ENCODE peak calls at places on chromosomes 2 and 18, in four cellular contexts. Y is HepG2, S is GM12878, N is H1. B is an unnamed sample.

GRCh38 chr2:240623531-240624010 is 1.7 kb upstream of the GPR35 start:
- DNase-seq in Y (no peak), N (no peak), S (no peak), B (no peak)

GRCh38 chr2:113173563-113174368 is at the start of gene PSD4:
- DNase-seq in N (no peak), Y (no peak), S (peak), B (peak)

GRCh38 chr18:62586781-62587487 is 64.1 kb downstream of the ZCCHC2 start:
- DNase-seq in Y (no peak), S (no peak), N (no peak), B (no peak)

GRCh38 chr2:127455566-127456493 is 37.6 kb downstream of the PROC start:
- DNase-seq in Y (peak), N (no peak), S (no peak), B (no peak)

GRCh38 chr2:160679686-160680085 is 186.1 kb upstream of the RBMS1 start:
- DNase-seq in N (no peak), Y (no peak), S (no peak), B (no peak)

GRCh38 chr18:45974088-45974536 is 7.0 kb upstream of the EPG5 start:
- DNase-seq in N (no peak), S (peak), Y (peak), B (peak)

GRCh38 chr2:218861645-218862318 is 2.2 kb downstream of the WNT6 start:
- DNase-seq in S (no peak), N (no peak), Y (no peak), B (no peak)

GRCh38 chr2:151733781-151734672 is at the start of gene NEB:
- DNase-seq in S (no peak), Y (no peak), N (no peak), B (no peak)

GRCh38 chr18:44681039-44681595 is 429 bp downstream of the SETBP1 start:
- DNase-seq in Y (no peak), S (no peak), N (no peak), B (no peak)

GRCh38 chr2:27225526-27225925 is 8.4 kb downstream of the CAD start:
- DNase-seq in Y (no peak), N (no peak), S (no peak), B (no peak)

GRCh38 chr2:54041135-54041534 is 70.3 kb upstream of the PSME4 start:
- DNase-seq in S (no peak), Y (no peak), N (no peak), B (no peak)

GRCh38 chr18:59141294-59142068 is 1.8 kb downstream of the SEC11C start:
- DNase-seq in Y (peak), N (no peak), S (no peak), B (no peak)

GRCh38 chr2:230435431-230435830 is 19.4 kb downstream of the SP100 start:
- DNase-seq in Y (no peak), N (no peak), S (no peak), B (no peak)

GRCh38 chr2:85286913-85287312 is 40.9 kb downstream of the TGOLN2 start:
- DNase-seq in N (no peak), S (no peak), Y (no peak), B (no peak)

DNA sequence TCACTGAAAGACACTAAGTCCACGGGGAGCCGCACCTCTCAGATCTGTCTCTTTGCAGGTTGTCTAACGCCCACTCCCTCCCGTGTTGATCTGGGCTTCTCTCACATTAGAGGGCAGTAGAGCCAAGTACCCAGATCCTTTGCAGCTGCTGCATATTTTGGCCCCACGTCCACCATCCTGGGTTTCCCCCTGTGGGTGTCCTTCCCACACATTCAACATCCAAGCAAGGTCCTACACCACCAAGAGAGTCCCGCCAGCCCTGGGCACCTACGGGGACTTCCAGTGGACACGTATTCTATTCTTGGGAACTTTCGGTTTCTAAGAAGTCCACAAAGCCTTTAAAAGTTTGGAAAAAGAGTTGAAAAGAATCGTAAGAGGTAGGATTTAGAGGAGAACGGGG is 116.6 kb downstream of the ATL2 start:
- DNase-seq in Y (no peak), S (peak), N (no peak), B (peak)
- TF ChIP-seq HDAC6 in Y (no peak), S (no peak), N (no peak), B (no peak)

DNA sequence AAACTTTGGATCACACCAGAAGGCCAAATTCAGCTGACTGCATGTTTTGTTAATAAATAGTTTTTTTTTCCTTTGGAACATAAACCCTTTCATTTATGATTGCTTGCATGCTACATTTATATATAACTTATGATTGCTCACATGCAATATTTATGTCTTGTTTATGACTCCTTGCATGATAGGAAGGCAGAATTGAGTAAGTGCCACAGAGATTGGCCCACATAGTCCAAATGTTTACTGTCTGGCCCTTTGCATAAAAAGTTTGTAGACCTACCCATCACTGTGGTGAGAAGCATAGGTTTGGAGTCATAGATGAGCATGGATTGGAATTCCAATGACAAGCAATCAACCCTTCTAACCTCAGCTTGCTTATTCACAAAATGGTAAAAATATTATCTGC is 30.8 kb downstream of the WDFY1 start:
- DNase-seq in Y (no peak), S (no peak), N (no peak), B (no peak)
- TF ChIP-seq POLR2A in Y (no peak), S (no peak), N (no peak), B (no peak)

GRCh38 chr2:216880509-216881184 is 20.8 kb upstream of the TNP1 start:
- DNase-seq in Y (no peak), N (no peak), S (no peak), B (peak)
- TF ChIP-seq USF2 in Y (no peak), N (no peak), S (no peak), B (no peak)

DNA sequence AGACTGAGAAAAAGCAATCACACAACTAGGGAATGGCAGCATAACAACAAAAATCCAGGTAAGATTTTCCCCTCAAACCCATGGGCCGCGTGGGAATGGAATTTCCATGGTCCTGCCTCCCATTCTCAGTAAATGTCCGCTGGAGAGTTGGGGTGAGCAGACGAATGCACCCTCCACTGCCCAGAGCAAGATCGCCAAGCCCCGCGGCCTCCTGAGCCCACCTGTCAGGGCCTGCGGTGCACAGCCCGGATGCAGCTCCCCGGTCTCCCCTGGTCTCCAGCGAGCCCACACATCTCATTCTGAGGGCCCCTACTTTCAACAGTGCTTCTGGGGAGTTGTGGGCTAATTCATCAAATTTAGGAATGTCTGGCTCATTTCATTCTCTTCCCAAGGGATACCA is 327.4 kb upstream of the HS6ST1 start:
- DNase-seq in N (no peak), Y (no peak), S (no peak), B (no peak)
- TF ChIP-seq HDAC6 in N (no peak), Y (no peak), S (no peak), B (no peak)

DNA sequence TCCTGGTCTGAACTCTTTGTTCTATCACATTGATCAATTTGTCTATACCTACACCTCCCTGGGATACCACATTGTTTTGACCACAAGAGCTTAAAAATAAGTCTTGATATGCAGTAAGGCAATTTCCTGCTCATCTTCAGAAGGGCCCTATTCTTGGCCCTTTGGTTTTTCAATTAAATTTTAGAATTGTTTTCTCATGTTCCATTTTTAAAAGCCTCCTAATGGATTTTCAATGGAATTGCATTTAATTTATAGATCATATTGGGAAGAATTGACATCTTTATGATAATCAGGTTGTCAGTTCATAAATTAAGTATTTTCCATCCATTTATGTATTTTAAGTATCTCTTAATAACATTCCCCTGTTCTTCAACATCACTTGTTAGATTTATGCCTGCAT is 47.6 kb upstream of the EPAS1 start:
- DNase-seq in S (no peak), N (no peak), Y (no peak), B (no peak)
- TF ChIP-seq POLR2A in S (no peak), N (no peak), Y (no peak), B (no peak)

DNA sequence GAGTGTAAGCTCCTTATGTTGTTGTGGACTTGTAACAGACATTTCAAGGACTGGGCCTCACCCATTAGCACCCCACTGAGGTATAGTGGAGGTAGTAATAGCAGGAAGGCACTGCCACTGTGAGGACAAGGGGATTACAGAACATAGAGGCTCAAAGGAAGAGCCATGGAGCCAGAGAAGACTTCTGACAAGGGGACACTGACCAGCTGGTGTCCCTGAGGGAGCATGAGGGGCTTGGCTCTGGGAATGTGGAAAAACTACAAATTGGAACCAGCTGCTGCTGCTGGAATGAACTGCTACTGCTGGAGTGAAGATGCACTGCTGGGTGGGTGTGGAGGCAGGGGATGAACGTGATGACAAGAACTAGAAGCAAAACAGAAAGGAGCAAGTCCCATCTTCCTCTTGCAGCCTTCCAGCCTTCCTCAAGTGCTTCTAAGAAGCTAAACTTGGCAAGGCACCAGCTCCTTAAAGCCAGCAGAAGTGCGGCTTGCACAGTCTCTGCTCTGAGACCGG is 167.3 kb upstream of the NOSTRIN start:
- DNase-seq in S (no peak), Y (no peak), N (no peak), B (no peak)
- TF ChIP-seq USF2 in S (no peak), Y (no peak), N (no peak), B (no peak)